ENCODE peak calls at places on chromosomes 7 and 10, in four cellular contexts. One of them, this sample, is unnamed.

GRCh38 chr10:100146875-100147665 is 38.8 kb downstream of the ERLIN1 start:
- DNase-seq in cardiac muscle cell: no peak
- DNase-seq in cardiac fibroblast: no peak
- DNase-seq in GM12865: no peak
- DNase-seq in this sample: peak

GRCh38 chr7:139598642-139599041 is 75.2 kb downstream of the CLEC2L start:
- DNase-seq in GM12865: no peak
- DNase-seq in cardiac fibroblast: peak
- DNase-seq in cardiac muscle cell: no peak
- DNase-seq in this sample: no peak

GRCh38 chr7:45000096-45001032 is at the start of gene CCM2:
- DNase-seq in cardiac fibroblast: peak
- DNase-seq in cardiac muscle cell: peak
- DNase-seq in GM12865: peak
- DNase-seq in this sample: peak

GRCh38 chr7:11379641-11380040 is 406.0 kb downstream of the PHF14 start:
- DNase-seq in cardiac muscle cell: no peak
- DNase-seq in cardiac fibroblast: no peak
- DNase-seq in GM12865: no peak
- DNase-seq in this sample: no peak

GRCh38 chr10:34111179-34111578 is 703.9 kb downstream of the PARD3 start:
- DNase-seq in cardiac muscle cell: no peak
- DNase-seq in cardiac fibroblast: no peak
- DNase-seq in GM12865: no peak
- DNase-seq in this sample: no peak

GRCh38 chr7:55641811-55642210 is 69.5 kb upstream of the VOPP1 start:
- DNase-seq in GM12865: peak
- DNase-seq in cardiac fibroblast: no peak
- DNase-seq in cardiac muscle cell: no peak
- DNase-seq in this sample: no peak

GRCh38 chr7:46525876-46526275 is 604.8 kb upstream of the IGFBP3 start:
- DNase-seq in GM12865: no peak
- DNase-seq in cardiac fibroblast: peak
- DNase-seq in cardiac muscle cell: no peak
- DNase-seq in this sample: no peak

GRCh38 chr7:150875791-150876190 is 23.5 kb downstream of the AOC1 start:
- DNase-seq in GM12865: no peak
- DNase-seq in cardiac fibroblast: no peak
- DNase-seq in cardiac muscle cell: no peak
- DNase-seq in this sample: no peak

GRCh38 chr10:111207525-111207924 is 130.7 kb downstream of the ADRA2A start:
- DNase-seq in GM12865: peak
- DNase-seq in cardiac muscle cell: no peak
- DNase-seq in cardiac fibroblast: no peak
- DNase-seq in this sample: no peak

GRCh38 chr10:133388973-133389818 is 4.8 kb upstream of the MTG1 start:
- DNase-seq in cardiac muscle cell: no peak
- DNase-seq in GM12865: peak
- DNase-seq in cardiac fibroblast: no peak
- DNase-seq in this sample: no peak

GRCh38 chr7:139915864-139916716 is 87.0 kb downstream of the TBXAS1 start:
- DNase-seq in GM12865: peak
- DNase-seq in cardiac fibroblast: peak
- DNase-seq in cardiac muscle cell: no peak
- DNase-seq in this sample: peak

GRCh38 chr7:149147730-149148653 is 739 bp downstream of the ZNF398 start:
- DNase-seq in cardiac fibroblast: peak
- DNase-seq in cardiac muscle cell: peak
- DNase-seq in GM12865: peak
- DNase-seq in this sample: peak

GRCh38 chr7:78634073-78634472 is 819.4 kb downstream of the MAGI2 start:
- DNase-seq in cardiac muscle cell: no peak
- DNase-seq in cardiac fibroblast: no peak
- DNase-seq in GM12865: no peak
- DNase-seq in this sample: no peak

GRCh38 chr10:36538945-36539586 is 586.3 kb upstream of the ANKRD30A start:
- DNase-seq in cardiac muscle cell: no peak
- DNase-seq in GM12865: no peak
- DNase-seq in cardiac fibroblast: peak
- DNase-seq in this sample: peak

GRCh38 chr7:143948733-143949132 is 5.9 kb upstream of the OR2F1 start:
- DNase-seq in cardiac fibroblast: no peak
- DNase-seq in GM12865: no peak
- DNase-seq in cardiac muscle cell: no peak
- DNase-seq in this sample: no peak

GRCh38 chr7:157622408-157623221 is 285.8 kb downstream of the DNAJB6 start:
- DNase-seq in GM12865: no peak
- DNase-seq in cardiac fibroblast: no peak
- DNase-seq in cardiac muscle cell: no peak
- DNase-seq in this sample: no peak

GRCh38 chr7:44622342-44623151 is 16.1 kb downstream of the OGDH start:
- DNase-seq in cardiac muscle cell: no peak
- DNase-seq in cardiac fibroblast: peak
- DNase-seq in GM12865: peak
- DNase-seq in this sample: no peak

GRCh38 chr7:87624628-87625027 is 3.6 kb upstream of the RUNDC3B start:
- DNase-seq in cardiac fibroblast: no peak
- DNase-seq in cardiac muscle cell: no peak
- DNase-seq in GM12865: peak
- DNase-seq in this sample: no peak

GRCh38 chr10:26755443-26755903 is 58.0 kb downstream of the PDSS1 start:
- DNase-seq in cardiac fibroblast: peak
- DNase-seq in cardiac muscle cell: no peak
- DNase-seq in GM12865: peak
- DNase-seq in this sample: peak

GRCh38 chr7:129831424-129832058 is 121.2 kb downstream of the UBE2H start:
- DNase-seq in cardiac fibroblast: peak
- DNase-seq in GM12865: no peak
- DNase-seq in cardiac muscle cell: peak
- DNase-seq in this sample: peak

GRCh38 chr10:124677291-124677690 is 66.9 kb downstream of the FAM53B start:
- DNase-seq in cardiac muscle cell: no peak
- DNase-seq in cardiac fibroblast: no peak
- DNase-seq in GM12865: no peak
- DNase-seq in this sample: peak

GRCh38 chr10:108427081-108427480 is 1262.6 kb upstream of the SORCS1 start:
- DNase-seq in GM12865: no peak
- DNase-seq in cardiac fibroblast: no peak
- DNase-seq in cardiac muscle cell: no peak
- DNase-seq in this sample: no peak

GRCh38 chr7:69656077-69656476 is 57.8 kb downstream of the AUTS2 start:
- DNase-seq in cardiac fibroblast: no peak
- DNase-seq in GM12865: no peak
- DNase-seq in cardiac muscle cell: no peak
- DNase-seq in this sample: no peak

DNA sequence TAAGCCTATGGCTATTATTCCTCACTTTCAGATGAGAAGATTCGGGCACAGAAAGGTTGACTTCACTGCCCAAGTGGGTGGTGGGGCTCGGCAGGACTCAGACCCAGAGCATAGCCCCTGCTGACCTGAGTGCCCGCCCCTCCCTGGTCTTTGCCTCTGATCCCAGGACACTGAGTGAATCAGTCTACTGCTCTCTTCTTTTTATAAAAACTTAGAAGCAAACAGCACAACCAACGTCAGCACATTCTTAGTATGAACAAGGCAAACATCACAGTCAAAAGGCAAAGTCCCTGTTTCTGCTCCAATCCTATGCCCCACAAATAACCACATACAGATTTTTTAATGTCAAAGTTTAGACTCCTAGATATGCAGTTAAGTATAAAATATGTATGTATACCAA is 237.8 kb downstream of the ZMYND11 start:
- DNase-seq in GM12865: no peak
- DNase-seq in cardiac fibroblast: peak
- DNase-seq in cardiac muscle cell: no peak
- DNase-seq in this sample: no peak
- TF ChIP-seq CTCF in GM12865: no peak
- TF ChIP-seq CTCF in cardiac fibroblast: no peak
- TF ChIP-seq CTCF in cardiac muscle cell: no peak
- TF ChIP-seq CTCF in this sample: no peak

GRCh38 chr7:1925349-1925748 is 255.3 kb downstream of the ELFN1 start:
- DNase-seq in cardiac muscle cell: no peak
- DNase-seq in cardiac fibroblast: no peak
- DNase-seq in GM12865: no peak
- DNase-seq in this sample: peak
- H3K4me3 ChIP-seq in cardiac muscle cell: no peak
- H3K4me3 ChIP-seq in cardiac fibroblast: no peak
- H3K4me3 ChIP-seq in GM12865: no peak
- H3K4me3 ChIP-seq in this sample: no peak

DNA sequence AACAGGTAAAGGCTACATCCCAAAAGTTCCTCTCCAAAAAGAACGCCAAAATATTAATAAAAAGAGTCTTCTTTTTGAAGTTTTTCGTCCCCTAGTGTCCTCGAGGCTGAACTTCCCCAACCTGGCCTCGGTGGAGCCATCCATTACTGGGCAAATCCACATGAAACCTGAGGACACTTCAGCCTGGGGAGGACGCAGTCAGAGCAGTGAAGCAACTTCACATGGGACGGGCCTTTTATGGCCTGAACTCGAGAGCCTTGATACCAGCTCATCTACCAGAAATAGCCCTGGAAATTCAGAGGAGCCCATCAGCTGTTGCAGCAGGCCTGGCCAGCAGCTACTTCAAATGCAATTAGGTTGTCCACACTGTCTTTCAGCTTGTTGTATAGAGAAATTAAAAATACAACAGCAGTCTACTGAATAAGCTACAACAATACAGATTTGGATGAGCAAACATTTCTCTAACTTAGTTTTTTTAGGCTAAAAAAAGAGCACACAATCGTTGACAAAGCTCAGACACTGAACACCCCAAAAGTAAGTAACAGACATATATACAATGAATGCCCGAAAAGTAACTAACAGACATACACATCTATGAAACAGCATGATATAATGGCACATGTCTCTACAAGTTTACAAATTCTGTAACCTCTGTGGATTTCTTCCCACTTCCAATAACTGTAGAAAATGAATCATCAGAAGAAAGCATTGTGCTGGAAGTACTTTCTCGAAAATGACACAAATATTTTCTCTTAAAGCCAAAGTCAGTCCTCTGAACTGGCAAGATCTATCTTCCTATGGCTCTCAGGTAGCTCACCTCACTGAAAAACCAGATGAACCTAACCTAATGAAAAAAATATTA is at the start of gene SVIL:
- DNase-seq in cardiac muscle cell: peak
- DNase-seq in cardiac fibroblast: peak
- DNase-seq in GM12865: no peak
- DNase-seq in this sample: peak
- TF ChIP-seq CTCF in cardiac muscle cell: no peak
- TF ChIP-seq CTCF in cardiac fibroblast: no peak
- TF ChIP-seq CTCF in GM12865: no peak
- TF ChIP-seq CTCF in this sample: no peak

DNA sequence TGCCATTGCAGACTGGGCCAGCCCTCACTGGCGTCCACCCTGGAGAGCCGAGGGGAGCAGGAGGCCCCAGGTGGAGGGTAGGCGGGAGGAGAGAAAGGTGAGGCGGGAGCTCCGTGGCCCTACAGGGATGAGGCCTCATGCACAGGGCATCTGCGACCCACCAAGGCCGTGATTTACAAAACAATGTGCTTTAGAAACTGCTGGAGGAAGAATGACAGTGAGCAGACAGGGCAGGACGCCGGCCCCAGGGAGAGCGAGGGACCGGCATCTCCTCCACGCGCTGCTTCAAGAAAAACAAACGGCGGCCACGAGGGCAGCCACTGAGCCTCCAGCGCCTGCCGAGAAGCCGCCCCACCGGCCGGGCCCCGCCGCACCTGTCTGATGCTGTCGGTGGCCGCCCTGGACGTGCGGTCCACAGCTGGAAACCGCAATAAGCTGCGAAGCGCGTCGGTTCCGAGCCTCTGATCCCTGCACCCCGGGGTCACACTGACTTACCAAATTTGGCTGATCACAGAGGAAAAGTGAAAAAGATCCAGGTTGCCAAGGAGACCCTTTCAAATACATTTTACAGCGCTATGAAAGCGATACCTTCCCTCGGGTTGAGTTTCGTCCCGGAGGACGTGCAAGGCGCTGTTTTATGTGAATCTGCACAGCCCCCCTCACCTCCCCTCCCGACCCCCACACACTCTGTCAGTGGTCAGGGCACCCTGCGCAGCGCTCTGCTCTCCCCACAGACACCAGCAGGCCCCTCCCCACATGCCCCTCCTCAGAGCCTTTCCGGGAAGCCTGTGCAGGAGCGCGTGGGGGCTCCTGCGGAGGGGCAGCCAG is 53.2 kb upstream of the PDGFA start:
- DNase-seq in cardiac muscle cell: no peak
- DNase-seq in cardiac fibroblast: no peak
- DNase-seq in GM12865: no peak
- DNase-seq in this sample: no peak
- H3K4me3 ChIP-seq in cardiac muscle cell: no peak
- H3K4me3 ChIP-seq in cardiac fibroblast: no peak
- H3K4me3 ChIP-seq in GM12865: no peak
- H3K4me3 ChIP-seq in this sample: no peak

DNA sequence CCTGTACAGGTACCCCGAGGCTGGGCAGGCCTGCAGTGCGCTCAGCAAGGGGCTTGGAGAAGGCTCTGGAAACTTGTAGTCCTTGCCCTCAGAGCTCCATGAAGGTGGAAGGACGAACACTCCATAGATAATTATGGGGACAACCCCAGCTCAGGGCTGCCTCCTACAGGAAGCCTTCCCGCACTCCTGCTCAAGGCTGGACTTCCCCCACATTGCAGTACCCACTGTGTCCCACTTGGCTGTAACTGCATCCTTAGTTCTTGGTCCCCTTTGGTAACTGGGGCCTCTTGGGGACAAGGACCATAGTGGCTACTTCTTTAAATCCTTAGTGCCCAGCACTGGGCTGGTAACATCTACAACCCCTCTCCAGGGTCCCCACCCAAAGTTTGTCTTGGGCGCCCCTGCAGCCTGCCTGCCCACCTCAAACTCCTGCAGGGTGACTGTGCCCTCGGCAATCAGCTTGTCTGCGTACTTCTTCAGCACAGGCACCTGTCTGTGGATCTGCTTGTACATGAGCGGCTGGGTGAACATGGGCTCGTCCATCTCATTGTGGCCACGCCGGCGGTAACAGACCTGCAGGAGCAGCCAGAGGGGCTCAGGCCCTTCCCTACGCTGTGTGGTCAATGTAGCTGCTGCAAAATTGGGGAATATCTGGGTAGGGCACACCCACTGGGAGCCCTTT is 17.1 kb downstream of the OGDHL start:
- DNase-seq in cardiac fibroblast: no peak
- DNase-seq in GM12865: no peak
- DNase-seq in cardiac muscle cell: no peak
- DNase-seq in this sample: no peak
- TF ChIP-seq CTCF in cardiac fibroblast: no peak
- TF ChIP-seq CTCF in GM12865: no peak
- TF ChIP-seq CTCF in cardiac muscle cell: no peak
- TF ChIP-seq CTCF in this sample: no peak